ENCODE peak calls at places on chromosomes 12 and 14, in ten cellular contexts. Y is fibroblast of lung; I is fibroblast of the aortic adventitia; J is CD8-positive, alpha-beta memory T cell; N is body of pancreas; V is kidney; X is foreskin fibroblast; U is mesendoderm; G is PC-3; Q is neural progenitor cell. O is an unnamed sample.

GRCh38 chr12:49983892-49984291 is 11.1 kb downstream of the AQP6 start:
- DNase-seq in X (peak; percentile 95), J (no peak), I (peak; percentile 89), U (peak; percentile 82), G (peak; percentile 58), Q (peak; percentile 86), N (no peak), Y (peak; percentile 87), V (no peak), O (no peak)

GRCh38 chr12:55996715-55997534 is at the start of gene SUOX:
- DNase-seq in Y (peak; percentile 97), V (peak; percentile 98), X (peak; percentile 98), I (peak; percentile 96), N (peak; percentile 98), Q (peak; percentile 98), U (peak; percentile 99), J (no peak), G (peak; percentile 98), O (peak; percentile 97)

GRCh38 chr12:46027172-46027571 is 36.8 kb upstream of the SCAF11 start:
- DNase-seq in N (no peak), J (no peak), U (no peak), X (no peak), Q (no peak), Y (no peak), V (no peak), I (no peak), G (no peak), O (no peak)

GRCh38 chr12:103677341-103677740 is 90.3 kb downstream of the STAB2 start:
- DNase-seq in V (no peak), Y (no peak), X (no peak), Q (no peak), N (peak; percentile 34), G (peak; percentile 37), I (no peak), J (no peak), U (peak; percentile 41), O (peak; percentile 44)

GRCh38 chr12:47774664-47775063 is 1.6 kb downstream of the SLC48A1 start:
- DNase-seq in N (no peak), Y (no peak), V (peak; percentile 53), J (no peak), I (no peak), Q (no peak), G (no peak), X (no peak), U (no peak), O (no peak)

GRCh38 chr14:32430326-32430725 is 101.2 kb downstream of the AKAP6 start:
- DNase-seq in J (no peak), N (no peak), X (peak; percentile 22), U (no peak), Y (peak; percentile 39), Q (no peak), V (no peak), I (peak; percentile 52), G (peak; percentile 85), O (no peak)

GRCh38 chr12:104458645-104459555 is 2.2 kb downstream of the CHST11 start:
- DNase-seq in I (peak; percentile 53), X (peak; percentile 50), N (peak; percentile 29), J (no peak), V (no peak), Q (peak; percentile 28), Y (no peak), G (no peak), U (peak; percentile 34), O (no peak)

GRCh38 chr12:42173961-42174521 is 29.4 kb upstream of the GXYLT1 start:
- DNase-seq in J (no peak), X (no peak), I (no peak), N (no peak), Y (no peak), U (no peak), Q (no peak), V (no peak), G (no peak), O (no peak)

GRCh38 chr14:60092516-60092915 is 793 bp downstream of the PCNX4 start:
- DNase-seq in N (peak; percentile 15), I (peak; percentile 56), V (no peak), Y (peak; percentile 57), J (no peak), U (peak; percentile 38), G (peak; percentile 65), X (peak; percentile 49), Q (peak; percentile 32), O (no peak)

GRCh38 chr14:60093088-60093487 is 1.4 kb downstream of the PCNX4 start:
- DNase-seq in V (no peak), G (peak; percentile 32), Y (peak; percentile 46), N (no peak), U (no peak), J (no peak), Q (no peak), I (peak; percentile 16), X (peak; percentile 27), O (no peak)

GRCh38 chr14:60091550-60092511 is at the start of gene PCNX4:
- DNase-seq in N (peak; percentile 98), V (peak; percentile 99), Q (peak; percentile 98), J (peak; percentile 95), X (peak; percentile 100), U (peak; percentile 99), G (peak; percentile 100), Y (peak; percentile 99), I (peak; percentile 99), O (peak; percentile 97)

GRCh38 chr14:60094306-60094897 is 2.7 kb downstream of the PCNX4 start:
- DNase-seq in I (peak; percentile 44), X (peak; percentile 61), Y (peak; percentile 44), J (no peak), V (no peak), U (peak; percentile 98), N (no peak), Q (peak; percentile 27), G (peak; percentile 87), O (no peak)

GRCh38 chr14:60093606-60094005 is 1.9 kb downstream of the PCNX4 start:
- DNase-seq in U (no peak), X (peak; percentile 17), N (no peak), G (peak; percentile 30), Q (no peak), J (no peak), Y (peak; percentile 28), V (no peak), I (peak; percentile 19), O (no peak)
- H3K4me3 ChIP-seq in U (no peak overlapping the region), X (peak overlapping the region; percentile 90), N (no peak overlapping the region), G (peak overlapping the region; percentile 76), Q (peak overlapping the region; percentile 89), J (peak overlapping the region; percentile 90), Y (peak overlapping the region; percentile 72), V (peak overlapping the region; percentile 89), I (peak overlapping the region; percentile 93), O (peak overlapping the region; percentile 72)

GRCh38 chr12:51424094-51424661 is 453 bp upstream of the SLC4A8 start:
- DNase-seq in V (no peak), U (no peak), J (no peak), Y (no peak), Q (no peak), I (no peak), N (no peak), G (no peak), X (peak; percentile 28), O (no peak)
- H3K4me3 ChIP-seq in V (peak overlapping the region; percentile 35), U (no peak overlapping the region), J (peak overlapping the region; percentile 34), Y (peak overlapping the region; percentile 38), Q (no peak overlapping the region), I (peak overlapping the region; percentile 77), N (no peak overlapping the region), G (peak overlapping the region; percentile 75), X (peak overlapping the region; percentile 71), O (peak overlapping the region; percentile 57)

GRCh38 chr14:67999693-68000384 is 180.3 kb downstream of the RAD51B start:
- DNase-seq in V (no peak), G (peak; percentile 92), J (no peak), U (no peak), Y (peak; percentile 84), Q (no peak), N (no peak), I (peak; percentile 93), X (peak; percentile 77), O (no peak)

GRCh38 chr14:67998804-67999203 is 179.2 kb downstream of the RAD51B start:
- DNase-seq in I (no peak), V (no peak), U (no peak), Q (no peak), Y (no peak), J (no peak), G (no peak), X (peak; percentile 5), N (no peak), O (no peak)

GRCh38 chr14:67994561-67994960 is 175.0 kb downstream of the RAD51B start:
- DNase-seq in X (no peak), G (no peak), Q (no peak), V (no peak), J (no peak), Y (no peak), I (no peak), U (no peak), N (no peak), O (no peak)

GRCh38 chr14:67999290-67999689 is 179.7 kb downstream of the RAD51B start:
- DNase-seq in G (peak; percentile 19), V (no peak), U (no peak), Y (peak; percentile 57), Q (no peak), I (peak; percentile 87), J (no peak), X (peak; percentile 74), N (no peak), O (no peak)

DNA sequence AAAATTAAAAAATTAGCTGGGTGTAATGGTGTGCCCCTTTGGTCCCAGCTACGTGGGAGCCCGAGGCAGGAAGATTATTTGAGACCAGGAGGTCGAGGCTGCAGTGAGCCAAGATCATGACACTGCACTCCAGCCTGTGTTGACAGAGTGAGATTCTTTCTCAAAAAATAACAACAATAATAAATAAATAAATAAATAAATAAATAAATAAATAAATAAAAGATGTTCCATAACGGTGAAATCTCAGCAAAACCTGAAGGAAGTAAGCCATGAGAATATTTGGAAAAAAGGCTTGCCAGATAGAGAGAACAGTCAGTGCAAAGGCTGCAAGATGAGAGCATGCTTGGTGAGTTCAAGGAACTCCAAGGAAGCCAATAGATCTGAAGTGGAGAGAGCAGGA is 176.7 kb downstream of the RAD51B start:
- DNase-seq in U (no peak), X (no peak), I (no peak), G (no peak), Q (no peak), Y (no peak), N (no peak), V (no peak), J (no peak), O (no peak)
- H3K4me3 ChIP-seq in U (no peak overlapping the region), X (no peak overlapping the region), I (no peak overlapping the region), G (no peak overlapping the region), Q (no peak overlapping the region), Y (no peak overlapping the region), N (no peak overlapping the region), V (no peak overlapping the region), J (no peak overlapping the region), O (no peak overlapping the region)

DNA sequence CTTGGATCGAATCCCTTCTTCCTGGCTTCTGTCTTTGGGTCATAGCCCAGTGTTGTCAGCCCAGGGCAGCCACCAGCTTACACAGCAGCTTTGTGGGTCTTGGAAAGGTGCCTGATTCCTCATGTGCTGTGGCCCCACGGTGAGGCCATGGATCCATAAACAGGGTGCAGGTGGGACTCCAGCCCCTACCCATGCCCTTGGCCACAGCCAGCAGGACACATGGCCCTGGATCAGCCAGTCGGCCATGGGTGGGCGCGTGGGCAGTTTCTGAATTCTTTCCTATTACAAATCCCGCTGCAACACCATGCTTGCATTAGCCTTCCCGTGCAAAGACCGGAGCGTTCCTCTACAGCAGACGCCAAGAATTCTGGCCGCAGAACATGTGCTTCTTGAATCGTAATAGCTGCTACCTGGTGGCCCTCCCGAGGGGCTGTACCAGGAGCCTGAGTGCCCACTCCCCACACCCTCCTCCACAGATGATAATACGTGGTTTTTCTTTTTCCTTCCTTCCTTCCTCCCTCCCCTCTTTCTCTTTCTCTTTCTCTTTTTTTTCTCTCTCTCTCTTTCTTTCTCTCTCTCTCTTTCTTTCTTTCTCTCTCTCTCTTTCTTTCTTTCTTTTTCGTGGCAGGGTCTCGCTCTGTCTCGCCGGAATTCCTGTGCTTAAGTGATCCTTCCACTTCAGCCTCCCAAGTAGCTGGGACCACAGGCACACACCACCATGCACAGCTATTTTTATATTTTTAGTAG is 2.9 kb upstream of the MMP17 start:
- DNase-seq in Q (no peak), I (peak; percentile 68), N (peak; percentile 71), Y (peak; percentile 28), U (no peak), J (no peak), V (no peak), X (peak; percentile 77), G (peak; percentile 18), O (no peak)
- H3K4me3 ChIP-seq in Q (no peak overlapping the region), I (peak overlapping the region; percentile 33), N (no peak overlapping the region), Y (no peak overlapping the region), U (no peak overlapping the region), J (no peak overlapping the region), V (no peak overlapping the region), X (peak overlapping the region; percentile 5), G (no peak overlapping the region), O (no peak overlapping the region)

O was measured in stomach.